ENCODE peak calls at places on chromosome 1, in eight cellular contexts. T is endothelial cell, R is dorsolateral prefrontal cortex, K is epithelial cell of proximal tubule, B is progenitor cell of endocrine pancreas, I is heart left ventricle, F is IMR-90, V is AG09309. A is an unnamed sample.

GRCh38 chr1:106699436-106699835 is 357.0 kb upstream of the PRMT6 start:
- DNase-seq in T (no peak), R (no peak), K (no peak), B (no peak), I (no peak), F (no peak), V (no peak), A (no peak)

GRCh38 chr1:17265162-17265561 is 16.3 kb downstream of the PADI3 start:
- DNase-seq in T (no peak), R (no peak), K (no peak), B (no peak), I (no peak), F (peak), V (no peak), A (no peak)

GRCh38 chr1:243719476-243719875 is 130.6 kb downstream of the AKT3 start:
- DNase-seq in T (no peak), R (no peak), K (no peak), B (no peak), I (no peak), F (peak), V (no peak), A (no peak)

GRCh38 chr1:56566994-56567393 is 12.4 kb downstream of the PLPP3 start:
- DNase-seq in T (no peak), R (no peak), K (no peak), B (no peak), I (no peak), F (no peak), V (no peak), A (no peak)

GRCh38 chr1:22661880-22662279 is 8.8 kb downstream of the C1QB start:
- DNase-seq in T (no peak), R (no peak), K (no peak), B (no peak), I (no peak), F (no peak), V (no peak), A (no peak)

GRCh38 chr1:2403273-2403672 is 9.1 kb downstream of the PEX10 start:
- DNase-seq in T (no peak), R (no peak), K (no peak), B (no peak), I (no peak), F (no peak), V (no peak), A (no peak)

GRCh38 chr1:224357626-224358124 is 996 bp downstream of the CNIH4 start:
- DNase-seq in T (no peak), R (no peak), K (no peak), B (no peak), I (no peak), F (peak), V (peak), A (no peak)

GRCh38 chr1:84632975-84633427 is 57.3 kb downstream of the SSX2IP start:
- DNase-seq in T (no peak), R (no peak), K (peak), B (no peak), I (no peak), F (peak), V (peak), A (no peak)

GRCh38 chr1:4032571-4032970 is 132.5 kb upstream of the C1orf174 start:
- DNase-seq in T (no peak), R (no peak), K (no peak), B (no peak), I (no peak), F (no peak), V (no peak), A (no peak)

GRCh38 chr1:191498825-191499224 is 659.4 kb upstream of the RGS18 start:
- DNase-seq in T (no peak), R (no peak), K (no peak), B (no peak), I (no peak), F (no peak), V (no peak), A (no peak)

GRCh38 chr1:33388989-33389771 is 41.7 kb downstream of the PHC2 start:
- DNase-seq in T (no peak), R (no peak), K (no peak), B (no peak), I (peak), F (peak), V (no peak), A (no peak)

GRCh38 chr1:1347663-1348419 is 1.4 kb downstream of the DVL1 start:
- DNase-seq in T (no peak), R (no peak), K (no peak), B (no peak), I (no peak), F (peak), V (no peak), A (no peak)

GRCh38 chr1:95353185-95353584 is 119.2 kb downstream of the RWDD3 start:
- DNase-seq in T (no peak), R (no peak), K (no peak), B (no peak), I (no peak), F (no peak), V (no peak), A (no peak)

GRCh38 chr1:210024282-210024681 is 86.3 kb downstream of the SYT14 start:
- DNase-seq in T (no peak), R (no peak), K (no peak), B (no peak), I (no peak), F (no peak), V (no peak), A (no peak)

GRCh38 chr1:210027994-210028393 is 90.0 kb downstream of the SYT14 start:
- DNase-seq in T (no peak), R (no peak), K (no peak), B (no peak), I (no peak), F (no peak), V (no peak), A (no peak)

GRCh38 chr1:210022044-210022443 is 84.0 kb downstream of the SYT14 start:
- DNase-seq in T (no peak), R (no peak), K (no peak), B (no peak), I (no peak), F (no peak), V (no peak), A (no peak)

GRCh38 chr1:210025870-210026269 is 87.9 kb downstream of the SYT14 start:
- DNase-seq in T (no peak), R (no peak), K (no peak), B (no peak), I (no peak), F (no peak), V (no peak), A (no peak)

DNA sequence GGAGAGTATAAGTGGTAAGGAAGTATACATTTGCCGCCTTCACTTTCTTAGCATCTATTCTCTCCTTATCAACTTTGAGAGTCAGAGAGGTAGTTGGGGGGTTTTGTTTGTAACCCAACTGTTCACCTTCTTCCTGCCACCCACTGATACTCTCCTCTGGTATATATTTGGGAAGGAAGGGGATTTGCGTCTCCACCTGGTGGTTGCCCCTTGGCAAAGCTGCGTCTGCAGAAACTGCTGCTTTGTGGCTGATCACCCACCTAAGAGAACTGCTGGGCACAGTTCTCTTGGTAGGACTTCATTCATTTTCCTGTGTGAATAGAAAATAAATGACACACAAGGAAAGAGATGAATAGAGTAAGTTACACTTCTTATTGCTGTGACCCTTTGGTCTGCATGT is 87.0 kb downstream of the SYT14 start:
- DNase-seq in T (peak), R (no peak), K (no peak), B (no peak), I (no peak), F (no peak), V (no peak), A (no peak)
- TF ChIP-seq CTCF in T (peak), R (no peak), K (peak), B (no peak), I (no peak), F (no peak), V (no peak), A (peak)

GRCh38 chr1:119674835-119675289 is 26.8 kb upstream of the ZNF697 start:
- DNase-seq in T (peak), R (peak), K (no peak), B (no peak), I (peak), F (peak), V (peak), A (no peak)
- TF ChIP-seq CTCF in T (no peak), R (peak), K (no peak), B (no peak), I (peak), F (no peak), V (peak), A (peak)

GRCh38 chr1:76073471-76073870 is 1.1 kb upstream of the ST6GALNAC3 start:
- DNase-seq in T (no peak), R (no peak), K (peak), B (no peak), I (no peak), F (peak), V (peak), A (no peak)

GRCh38 chr1:76074321-76075187 is at the start of gene ST6GALNAC3:
- DNase-seq in T (peak), R (peak), K (no peak), B (peak), I (peak), F (peak), V (no peak), A (peak)

GRCh38 chr1:76079475-76080227 is 5.1 kb downstream of the ST6GALNAC3 start:
- DNase-seq in T (no peak), R (no peak), K (no peak), B (no peak), I (no peak), F (no peak), V (no peak), A (no peak)

GRCh38 chr1:76075877-76076276 is 1.3 kb downstream of the ST6GALNAC3 start:
- DNase-seq in T (no peak), R (no peak), K (no peak), B (no peak), I (no peak), F (peak), V (no peak), A (no peak)

DNA sequence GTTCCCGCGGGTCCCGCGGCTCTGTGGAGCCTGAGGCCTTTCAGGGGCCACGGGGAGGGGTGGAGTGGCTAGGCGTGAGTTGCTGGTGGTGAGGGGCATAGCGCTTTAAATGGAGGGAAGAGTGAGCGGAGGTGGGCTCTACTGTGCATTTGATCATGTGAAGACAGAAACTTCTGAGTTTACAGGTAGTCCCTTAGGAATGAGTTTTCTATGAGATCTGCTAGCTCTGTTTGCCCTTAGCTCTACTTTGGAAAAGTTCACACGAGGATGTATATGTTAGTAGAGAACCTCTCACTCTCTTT is 593 bp downstream of the ST6GALNAC3 start:
- DNase-seq in T (no peak), R (no peak), K (no peak), B (no peak), I (no peak), F (no peak), V (no peak), A (no peak)
- TF ChIP-seq CTCF in T (no peak), R (no peak), K (no peak), B (no peak), I (no peak), F (no peak), V (no peak), A (no peak)

GRCh38 chr1:214553142-214553710 is 1.8 kb upstream of the PTPN14 start:
- DNase-seq in T (no peak), R (no peak), K (no peak), B (no peak), I (no peak), F (no peak), V (no peak), A (no peak)

GRCh38 chr1:214552174-214552608 is 789 bp upstream of the PTPN14 start:
- DNase-seq in T (peak), R (no peak), K (no peak), B (peak), I (peak), F (peak), V (no peak), A (no peak)

GRCh38 chr1:214550339-214551051 is 907 bp downstream of the PTPN14 start:
- DNase-seq in T (no peak), R (no peak), K (no peak), B (no peak), I (no peak), F (no peak), V (no peak), A (no peak)

GRCh38 chr1:214551052-214551435 is 358 bp downstream of the PTPN14 start:
- DNase-seq in T (no peak), R (no peak), K (no peak), B (peak), I (peak), F (no peak), V (no peak), A (no peak)

GRCh38 chr1:214551436-214552173 is at the start of gene PTPN14:
- DNase-seq in T (peak), R (peak), K (no peak), B (peak), I (peak), F (peak), V (peak), A (peak)
- TF ChIP-seq CTCF in T (no peak), R (no peak), K (peak), B (peak), I (peak), F (peak), V (peak), A (peak)

GRCh38 chr1:19643113-19643512 is 998 bp upstream of the NBL1 start:
- DNase-seq in T (no peak), R (no peak), K (no peak), B (no peak), I (no peak), F (no peak), V (no peak), A (no peak)

GRCh38 chr1:19644761-19645543 is 841 bp downstream of the NBL1 start:
- DNase-seq in T (peak), R (no peak), K (no peak), B (no peak), I (no peak), F (no peak), V (no peak), A (no peak)

GRCh38 chr1:19645544-19646252 is 1.6 kb downstream of the NBL1 start:
- DNase-seq in T (no peak), R (no peak), K (no peak), B (no peak), I (no peak), F (peak), V (no peak), A (no peak)

GRCh38 chr1:19644422-19644760 is 280 bp downstream of the NBL1 start:
- DNase-seq in T (no peak), R (no peak), K (no peak), B (no peak), I (no peak), F (no peak), V (no peak), A (no peak)

GRCh38 chr1:19643602-19644419 is at the start of gene NBL1:
- DNase-seq in T (no peak), R (no peak), K (no peak), B (no peak), I (peak), F (peak), V (no peak), A (no peak)
- TF ChIP-seq CTCF in T (no peak), R (no peak), K (no peak), B (no peak), I (no peak), F (peak), V (no peak), A (no peak)

DNA sequence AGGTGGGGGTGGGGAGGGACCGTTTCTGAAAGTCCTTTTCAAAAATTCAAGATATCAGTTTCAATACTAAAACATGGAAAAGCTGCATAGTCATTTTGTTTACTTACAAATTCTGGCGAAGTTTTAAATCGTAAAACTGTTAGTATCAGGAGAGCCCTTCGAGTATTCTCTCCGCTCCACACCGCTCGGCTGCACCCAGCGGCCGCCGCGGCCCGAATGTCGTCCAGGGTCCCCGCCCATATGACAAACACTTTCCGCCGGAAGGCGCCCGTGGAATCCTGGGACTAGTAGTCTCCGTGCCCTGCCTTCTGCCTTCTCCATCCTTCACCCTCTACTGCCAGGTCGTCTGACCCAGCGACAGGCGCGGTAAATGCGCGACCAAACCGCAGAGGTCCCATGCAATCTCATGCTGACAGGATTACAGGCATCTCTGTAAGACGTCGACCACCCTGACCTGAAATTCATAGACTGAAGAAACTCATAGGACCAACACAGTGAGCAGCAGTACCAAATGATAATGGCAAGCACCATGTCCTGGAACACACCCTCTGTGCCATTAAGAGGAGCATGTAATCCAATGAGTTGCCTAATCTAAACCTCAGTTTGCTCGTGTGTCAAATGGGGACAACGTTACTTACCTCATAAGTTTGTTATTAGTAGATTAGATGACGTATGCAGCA is at the start of gene TOR1AIP2:
- DNase-seq in T (peak), R (peak), K (no peak), B (peak), I (peak), F (peak), V (peak), A (peak)
- TF ChIP-seq CTCF in T (no peak), R (no peak), K (peak), B (no peak), I (no peak), F (peak), V (no peak), A (no peak)

GRCh38 chr1:208205216-208206013 is 38.8 kb downstream of the PLXNA2 start:
- DNase-seq in T (no peak), R (no peak), K (no peak), B (no peak), I (no peak), F (no peak), V (no peak), A (no peak)
- TF ChIP-seq CTCF in T (no peak), R (no peak), K (no peak), B (no peak), I (no peak), F (no peak), V (no peak), A (no peak)

DNA sequence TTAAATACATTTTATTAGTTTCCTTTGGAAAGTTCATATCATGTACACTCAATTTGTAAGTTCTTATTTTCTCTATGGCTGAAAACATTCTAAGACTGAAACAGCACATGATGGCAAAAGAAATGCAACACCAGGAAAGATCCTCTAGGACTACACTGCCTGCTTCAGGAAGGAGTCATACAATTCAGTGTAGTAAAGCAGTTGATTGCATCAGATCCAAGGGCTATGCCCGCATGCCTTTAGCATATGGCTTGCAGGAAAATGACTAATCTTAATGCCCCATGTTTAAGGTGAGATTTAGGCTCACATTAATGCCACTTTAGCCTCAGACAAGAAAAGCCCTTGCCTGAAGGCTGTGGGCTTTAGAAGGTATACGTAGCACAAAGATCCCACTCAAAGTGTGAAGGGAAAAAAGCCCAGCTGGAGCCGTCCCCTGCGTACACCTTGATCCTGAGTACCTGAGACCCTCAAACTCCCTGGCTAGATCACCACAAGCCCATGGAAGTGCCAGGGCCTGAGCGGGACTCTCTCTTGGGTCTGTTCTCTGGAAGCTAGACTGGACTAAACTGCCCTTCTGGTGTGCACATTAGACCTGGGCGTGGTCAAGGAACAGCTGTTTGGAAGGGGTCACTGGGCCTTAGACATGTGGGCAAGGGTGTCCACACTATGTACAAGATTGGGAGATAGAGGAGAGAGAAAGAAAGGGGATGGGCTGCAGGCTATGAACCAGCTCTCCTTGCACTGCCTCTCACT is 52.9 kb downstream of the ESRRG start:
- DNase-seq in T (no peak), R (no peak), K (no peak), B (no peak), I (no peak), F (peak), V (no peak), A (no peak)
- TF ChIP-seq CTCF in T (no peak), R (no peak), K (no peak), B (no peak), I (no peak), F (no peak), V (no peak), A (peak)

DNA sequence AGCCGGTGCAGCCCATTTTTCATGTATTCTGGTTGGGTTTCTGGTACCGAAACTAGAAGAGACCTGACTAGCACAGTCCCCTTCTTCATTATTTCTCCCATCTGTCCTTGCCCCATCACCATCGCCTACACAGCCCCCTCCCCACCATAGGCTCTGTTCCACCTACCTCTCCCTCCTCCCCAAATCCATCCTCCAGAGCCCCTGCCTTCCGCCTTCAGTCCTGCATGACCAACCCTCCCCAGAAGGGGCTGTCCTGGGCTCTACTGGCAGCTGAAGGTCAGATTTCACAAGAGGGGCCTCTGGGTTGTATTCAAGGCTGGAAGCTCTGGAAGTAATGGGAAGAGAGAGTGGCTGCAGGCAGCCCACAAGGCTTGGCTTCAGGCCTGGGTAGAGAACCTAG is 55.2 kb downstream of the SDC3 start:
- DNase-seq in T (no peak), R (no peak), K (no peak), B (no peak), I (no peak), F (no peak), V (no peak), A (no peak)
- TF ChIP-seq CTCF in T (no peak), R (no peak), K (no peak), B (no peak), I (no peak), F (no peak), V (no peak), A (no peak)

DNA sequence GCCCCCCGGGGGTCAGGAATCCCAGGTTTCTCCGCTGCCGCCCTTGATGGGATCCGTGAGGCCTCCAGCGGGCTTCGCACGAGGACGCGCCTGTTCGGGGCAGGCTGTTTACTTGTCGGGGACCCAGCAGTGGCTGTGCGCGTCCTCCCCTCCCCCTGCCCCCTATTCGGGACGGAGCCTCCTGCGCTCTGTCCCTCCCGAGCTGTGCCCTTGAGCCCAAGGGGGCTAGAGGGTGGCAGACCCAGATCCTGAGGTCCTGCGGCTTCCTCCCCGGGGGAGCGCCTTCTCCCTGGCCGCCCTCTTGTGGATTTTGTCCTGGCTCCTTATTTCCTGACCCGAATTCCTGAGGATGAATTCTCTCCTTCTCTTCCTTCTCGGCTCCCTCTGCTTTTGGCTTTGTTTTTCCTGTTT is 38.4 kb downstream of the PIK3CD start:
- DNase-seq in T (peak), R (no peak), K (no peak), B (peak), I (peak), F (no peak), V (no peak), A (no peak)
- TF ChIP-seq CTCF in T (no peak), R (no peak), K (peak), B (no peak), I (no peak), F (peak), V (peak), A (no peak)